ENCODE peak calls at places on chromosomes 16 and 17, in eight cellular contexts. One of them, this sample, is unnamed.

GRCh38 chr17:7438050-7438614 is 1.2 kb upstream of the FGF11 start:
- DNase-seq in heart left ventricle: peak; percentile 80
- DNase-seq in breast epithelium: peak; percentile 74
- DNase-seq in Peyer's patch: peak; percentile 68
- DNase-seq in esophagus muscularis mucosa: no peak
- DNase-seq in A549: no peak
- DNase-seq in lung: peak; percentile 69
- DNase-seq in gastrocnemius medialis: peak; percentile 54
- DNase-seq in this sample: peak; percentile 84

GRCh38 chr16:60203525-60204124 is 1469.5 kb upstream of the GOT2 start:
- DNase-seq in heart left ventricle: no peak
- DNase-seq in breast epithelium: no peak
- DNase-seq in Peyer's patch: no peak
- DNase-seq in esophagus muscularis mucosa: no peak
- DNase-seq in A549: peak; percentile 22
- DNase-seq in lung: no peak
- DNase-seq in gastrocnemius medialis: no peak
- DNase-seq in this sample: no peak

GRCh38 chr17:47204722-47205418 is 4.3 kb upstream of the MYL4 start:
- DNase-seq in heart left ventricle: peak; percentile 61
- DNase-seq in breast epithelium: no peak
- DNase-seq in Peyer's patch: no peak
- DNase-seq in esophagus muscularis mucosa: no peak
- DNase-seq in A549: no peak
- DNase-seq in lung: no peak
- DNase-seq in gastrocnemius medialis: no peak
- DNase-seq in this sample: no peak

GRCh38 chr17:75740215-75740614 is 19.0 kb downstream of the ITGB4 start:
- DNase-seq in heart left ventricle: no peak
- DNase-seq in breast epithelium: no peak
- DNase-seq in Peyer's patch: no peak
- DNase-seq in esophagus muscularis mucosa: no peak
- DNase-seq in A549: no peak
- DNase-seq in lung: no peak
- DNase-seq in gastrocnemius medialis: no peak
- DNase-seq in this sample: no peak

GRCh38 chr17:27321372-27321771 is 27.5 kb downstream of the WSB1 start:
- DNase-seq in heart left ventricle: no peak
- DNase-seq in breast epithelium: no peak
- DNase-seq in Peyer's patch: no peak
- DNase-seq in esophagus muscularis mucosa: peak; percentile 39
- DNase-seq in A549: no peak
- DNase-seq in lung: no peak
- DNase-seq in gastrocnemius medialis: no peak
- DNase-seq in this sample: no peak

GRCh38 chr17:27518048-27518447 is 61.8 kb downstream of the KSR1 start:
- DNase-seq in heart left ventricle: no peak
- DNase-seq in breast epithelium: no peak
- DNase-seq in Peyer's patch: no peak
- DNase-seq in esophagus muscularis mucosa: no peak
- DNase-seq in A549: no peak
- DNase-seq in lung: no peak
- DNase-seq in gastrocnemius medialis: no peak
- DNase-seq in this sample: no peak

GRCh38 chr17:17516315-17516930 is 20.2 kb upstream of the RASD1 start:
- DNase-seq in heart left ventricle: no peak
- DNase-seq in breast epithelium: no peak
- DNase-seq in Peyer's patch: no peak
- DNase-seq in esophagus muscularis mucosa: no peak
- DNase-seq in A549: no peak
- DNase-seq in lung: no peak
- DNase-seq in gastrocnemius medialis: no peak
- DNase-seq in this sample: no peak

GRCh38 chr17:82553210-82553930 is 33.8 kb downstream of the FOXK2 start:
- DNase-seq in heart left ventricle: no peak
- DNase-seq in breast epithelium: no peak
- DNase-seq in Peyer's patch: no peak
- DNase-seq in esophagus muscularis mucosa: no peak
- DNase-seq in A549: no peak
- DNase-seq in lung: no peak
- DNase-seq in gastrocnemius medialis: no peak
- DNase-seq in this sample: no peak

GRCh38 chr16:1610841-1611653 is 825 bp downstream of the IFT140 start:
- DNase-seq in heart left ventricle: no peak
- DNase-seq in breast epithelium: peak; percentile 30
- DNase-seq in Peyer's patch: no peak
- DNase-seq in esophagus muscularis mucosa: no peak
- DNase-seq in A549: no peak
- DNase-seq in lung: no peak
- DNase-seq in gastrocnemius medialis: no peak
- DNase-seq in this sample: no peak

GRCh38 chr16:24670623-24671454 is 58.6 kb upstream of the TNRC6A start:
- DNase-seq in heart left ventricle: peak; percentile 77
- DNase-seq in breast epithelium: no peak
- DNase-seq in Peyer's patch: no peak
- DNase-seq in esophagus muscularis mucosa: peak; percentile 93
- DNase-seq in A549: peak; percentile 82
- DNase-seq in lung: peak; percentile 40
- DNase-seq in gastrocnemius medialis: peak; percentile 6
- DNase-seq in this sample: peak; percentile 90

GRCh38 chr17:67132366-67132765 is 88.0 kb downstream of the CACNG1 start:
- DNase-seq in heart left ventricle: no peak
- DNase-seq in breast epithelium: no peak
- DNase-seq in Peyer's patch: no peak
- DNase-seq in esophagus muscularis mucosa: no peak
- DNase-seq in A549: no peak
- DNase-seq in lung: no peak
- DNase-seq in gastrocnemius medialis: no peak
- DNase-seq in this sample: no peak

GRCh38 chr16:47110939-47111338 is 32.8 kb downstream of the NETO2 start:
- DNase-seq in heart left ventricle: no peak
- DNase-seq in breast epithelium: no peak
- DNase-seq in Peyer's patch: no peak
- DNase-seq in esophagus muscularis mucosa: no peak
- DNase-seq in A549: peak; percentile 23
- DNase-seq in lung: no peak
- DNase-seq in gastrocnemius medialis: no peak
- DNase-seq in this sample: no peak

GRCh38 chr16:81717662-81718189 is 61.4 kb upstream of the PLCG2 start:
- DNase-seq in heart left ventricle: no peak
- DNase-seq in breast epithelium: no peak
- DNase-seq in Peyer's patch: no peak
- DNase-seq in esophagus muscularis mucosa: no peak
- DNase-seq in A549: peak; percentile 56
- DNase-seq in lung: no peak
- DNase-seq in gastrocnemius medialis: no peak
- DNase-seq in this sample: no peak

GRCh38 chr16:66958857-66959644 is 2.0 kb upstream of the CES3 start:
- DNase-seq in heart left ventricle: peak; percentile 9
- DNase-seq in breast epithelium: no peak
- DNase-seq in Peyer's patch: peak; percentile 25
- DNase-seq in esophagus muscularis mucosa: no peak
- DNase-seq in A549: no peak
- DNase-seq in lung: no peak
- DNase-seq in gastrocnemius medialis: no peak
- DNase-seq in this sample: no peak

GRCh38 chr16:66961065-66961744 is at the start of gene CES3:
- DNase-seq in heart left ventricle: no peak
- DNase-seq in breast epithelium: no peak
- DNase-seq in Peyer's patch: peak; percentile 89
- DNase-seq in esophagus muscularis mucosa: no peak
- DNase-seq in A549: peak; percentile 85
- DNase-seq in lung: peak; percentile 64
- DNase-seq in gastrocnemius medialis: no peak
- DNase-seq in this sample: no peak

GRCh38 chr16:66959645-66960177 is 1.4 kb upstream of the CES3 start:
- DNase-seq in heart left ventricle: peak; percentile 57
- DNase-seq in breast epithelium: no peak
- DNase-seq in Peyer's patch: no peak
- DNase-seq in esophagus muscularis mucosa: no peak
- DNase-seq in A549: no peak
- DNase-seq in lung: no peak
- DNase-seq in gastrocnemius medialis: peak; percentile 20
- DNase-seq in this sample: peak; percentile 67

GRCh38 chr16:66964049-66964448 is 3.0 kb downstream of the CES3 start:
- DNase-seq in heart left ventricle: no peak
- DNase-seq in breast epithelium: no peak
- DNase-seq in Peyer's patch: no peak
- DNase-seq in esophagus muscularis mucosa: no peak
- DNase-seq in A549: no peak
- DNase-seq in lung: no peak
- DNase-seq in gastrocnemius medialis: no peak
- DNase-seq in this sample: no peak

GRCh38 chr16:66960270-66960669 is 796 bp upstream of the CES3 start:
- DNase-seq in heart left ventricle: no peak
- DNase-seq in breast epithelium: no peak
- DNase-seq in Peyer's patch: no peak
- DNase-seq in esophagus muscularis mucosa: no peak
- DNase-seq in A549: no peak
- DNase-seq in lung: no peak
- DNase-seq in gastrocnemius medialis: no peak
- DNase-seq in this sample: no peak
- H3K4me1 ChIP-seq in heart left ventricle: no peaks in the 10 kb centered on the region
- H3K4me1 ChIP-seq in breast epithelium: no peaks in the 10 kb centered on the region
- H3K4me1 ChIP-seq in Peyer's patch: no peaks in the 10 kb centered on the region
- H3K4me1 ChIP-seq in esophagus muscularis mucosa: no peaks in the 10 kb centered on the region
- H3K4me1 ChIP-seq in A549: no peaks in the 10 kb centered on the region
- H3K4me1 ChIP-seq in lung: peaks cover 7% of the 10 kb centered on the region
- H3K4me1 ChIP-seq in gastrocnemius medialis: peaks cover 21% of the 10 kb centered on the region
- H3K4me1 ChIP-seq in this sample: no peaks in the 10 kb centered on the region

GRCh38 chr17:81346090-81346907 is 49.0 kb upstream of the BAHCC1 start:
- DNase-seq in heart left ventricle: peak; percentile 99
- DNase-seq in breast epithelium: peak; percentile 99
- DNase-seq in Peyer's patch: peak; percentile 100
- DNase-seq in esophagus muscularis mucosa: peak; percentile 100
- DNase-seq in A549: peak; percentile 97
- DNase-seq in lung: peak; percentile 99
- DNase-seq in gastrocnemius medialis: peak; percentile 98
- DNase-seq in this sample: peak; percentile 99
- H3K4me3 ChIP-seq in heart left ventricle: peak overlapping the region; percentile 82
- H3K4me3 ChIP-seq in breast epithelium: peak overlapping the region; percentile 81
- H3K4me3 ChIP-seq in Peyer's patch: peak overlapping the region; percentile 89
- H3K4me3 ChIP-seq in esophagus muscularis mucosa: peak overlapping the region; percentile 72
- H3K4me3 ChIP-seq in A549: peak overlapping the region; percentile 72
- H3K4me3 ChIP-seq in lung: peak overlapping the region; percentile 10
- H3K4me3 ChIP-seq in gastrocnemius medialis: peak overlapping the region; percentile 70
- H3K4me3 ChIP-seq in this sample: no peak overlapping the region

GRCh38 chr16:67846063-67846319 is 742 bp upstream of the NUTF2 start:
- DNase-seq in heart left ventricle: no peak
- DNase-seq in breast epithelium: no peak
- DNase-seq in Peyer's patch: no peak
- DNase-seq in esophagus muscularis mucosa: no peak
- DNase-seq in A549: no peak
- DNase-seq in lung: no peak
- DNase-seq in gastrocnemius medialis: no peak
- DNase-seq in this sample: no peak
- H3K4me1 ChIP-seq in heart left ventricle: peaks cover 46% of the 10 kb centered on the region
- H3K4me1 ChIP-seq in breast epithelium: peaks cover 21% of the 10 kb centered on the region
- H3K4me1 ChIP-seq in Peyer's patch: peaks cover 41% of the 10 kb centered on the region
- H3K4me1 ChIP-seq in esophagus muscularis mucosa: peaks cover 65% of the 10 kb centered on the region
- H3K4me1 ChIP-seq in A549: peaks cover 40% of the 10 kb centered on the region
- H3K4me1 ChIP-seq in lung: peaks cover 20% of the 10 kb centered on the region
- H3K4me1 ChIP-seq in gastrocnemius medialis: peaks cover 51% of the 10 kb centered on the region
- H3K4me1 ChIP-seq in this sample: peaks cover 5% of the 10 kb centered on the region

GRCh38 chr17:21843951-21844590 is 151.7 kb downstream of the KCNJ18 start:
- DNase-seq in heart left ventricle: no peak
- DNase-seq in breast epithelium: no peak
- DNase-seq in Peyer's patch: no peak
- DNase-seq in esophagus muscularis mucosa: no peak
- DNase-seq in A549: no peak
- DNase-seq in lung: no peak
- DNase-seq in gastrocnemius medialis: no peak
- DNase-seq in this sample: no peak

GRCh38 chr17:21841839-21842238 is 149.5 kb downstream of the KCNJ18 start:
- DNase-seq in heart left ventricle: no peak
- DNase-seq in breast epithelium: no peak
- DNase-seq in Peyer's patch: no peak
- DNase-seq in esophagus muscularis mucosa: no peak
- DNase-seq in A549: no peak
- DNase-seq in lung: no peak
- DNase-seq in gastrocnemius medialis: no peak
- DNase-seq in this sample: no peak

GRCh38 chr17:21843318-21843865 is 151.1 kb downstream of the KCNJ18 start:
- DNase-seq in heart left ventricle: no peak
- DNase-seq in breast epithelium: no peak
- DNase-seq in Peyer's patch: no peak
- DNase-seq in esophagus muscularis mucosa: no peak
- DNase-seq in A549: no peak
- DNase-seq in lung: no peak
- DNase-seq in gastrocnemius medialis: no peak
- DNase-seq in this sample: no peak

GRCh38 chr17:21842332-21843317 is 150.3 kb downstream of the KCNJ18 start:
- DNase-seq in heart left ventricle: no peak
- DNase-seq in breast epithelium: no peak
- DNase-seq in Peyer's patch: no peak
- DNase-seq in esophagus muscularis mucosa: no peak
- DNase-seq in A549: no peak
- DNase-seq in lung: no peak
- DNase-seq in gastrocnemius medialis: no peak
- DNase-seq in this sample: peak; percentile 75
- H3K4me3 ChIP-seq in heart left ventricle: no peak overlapping the region
- H3K4me3 ChIP-seq in breast epithelium: peak overlapping the region; percentile 31
- H3K4me3 ChIP-seq in Peyer's patch: no peak overlapping the region
- H3K4me3 ChIP-seq in esophagus muscularis mucosa: peak overlapping the region; percentile 10
- H3K4me3 ChIP-seq in A549: peak overlapping the region; percentile 33
- H3K4me3 ChIP-seq in lung: no peak overlapping the region
- H3K4me3 ChIP-seq in gastrocnemius medialis: no peak overlapping the region
- H3K4me3 ChIP-seq in this sample: peak overlapping the region; percentile 28

GRCh38 chr17:21399476-21400203 is 23.5 kb downstream of the KCNJ12 start:
- DNase-seq in heart left ventricle: no peak
- DNase-seq in breast epithelium: no peak
- DNase-seq in Peyer's patch: no peak
- DNase-seq in esophagus muscularis mucosa: no peak
- DNase-seq in A549: no peak
- DNase-seq in lung: no peak
- DNase-seq in gastrocnemius medialis: no peak
- DNase-seq in this sample: no peak
- H3K4me1 ChIP-seq in heart left ventricle: peaks cover 11% of the 10 kb centered on the region
- H3K4me1 ChIP-seq in breast epithelium: no peaks in the 10 kb centered on the region
- H3K4me1 ChIP-seq in Peyer's patch: no peaks in the 10 kb centered on the region
- H3K4me1 ChIP-seq in esophagus muscularis mucosa: peaks cover 26% of the 10 kb centered on the region
- H3K4me1 ChIP-seq in A549: peaks cover 16% of the 10 kb centered on the region
- H3K4me1 ChIP-seq in lung: no peaks in the 10 kb centered on the region
- H3K4me1 ChIP-seq in gastrocnemius medialis: peaks cover 6% of the 10 kb centered on the region
- H3K4me1 ChIP-seq in this sample: no peaks in the 10 kb centered on the region

GRCh38 chr16:89582614-89583196 is 7.1 kb downstream of the CPNE7 start:
- DNase-seq in heart left ventricle: no peak
- DNase-seq in breast epithelium: no peak
- DNase-seq in Peyer's patch: no peak
- DNase-seq in esophagus muscularis mucosa: no peak
- DNase-seq in A549: no peak
- DNase-seq in lung: no peak
- DNase-seq in gastrocnemius medialis: no peak
- DNase-seq in this sample: no peak
- H3K4me3 ChIP-seq in heart left ventricle: no peak overlapping the region
- H3K4me3 ChIP-seq in breast epithelium: no peak overlapping the region
- H3K4me3 ChIP-seq in Peyer's patch: no peak overlapping the region
- H3K4me3 ChIP-seq in esophagus muscularis mucosa: no peak overlapping the region
- H3K4me3 ChIP-seq in A549: no peak overlapping the region
- H3K4me3 ChIP-seq in lung: no peak overlapping the region
- H3K4me3 ChIP-seq in gastrocnemius medialis: no peak overlapping the region
- H3K4me3 ChIP-seq in this sample: no peak overlapping the region

DNA sequence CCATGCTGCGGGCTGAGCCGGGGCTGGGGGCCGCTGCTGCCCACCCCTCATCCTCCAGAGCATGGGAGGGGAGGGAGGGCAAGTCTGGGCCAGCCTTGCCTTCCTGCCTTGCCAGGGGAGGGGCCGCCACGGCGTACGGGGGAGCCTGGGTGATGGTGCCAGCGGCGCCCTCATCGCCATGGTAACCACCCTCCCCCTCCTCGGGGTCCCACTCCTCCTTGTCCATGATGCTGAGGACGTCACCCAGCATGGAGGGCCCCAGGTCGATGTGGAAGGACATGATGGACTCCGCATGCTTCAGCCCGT is 23.9 kb upstream of the CPSF4L start:
- DNase-seq in heart left ventricle: no peak
- DNase-seq in breast epithelium: no peak
- DNase-seq in Peyer's patch: no peak
- DNase-seq in esophagus muscularis mucosa: no peak
- DNase-seq in A549: no peak
- DNase-seq in lung: no peak
- DNase-seq in gastrocnemius medialis: no peak
- DNase-seq in this sample: no peak
- H3K4me1 ChIP-seq in heart left ventricle: peaks cover 56% of the 10 kb centered on the region
- H3K4me1 ChIP-seq in breast epithelium: peaks cover 19% of the 10 kb centered on the region
- H3K4me1 ChIP-seq in Peyer's patch: no peaks in the 10 kb centered on the region
- H3K4me1 ChIP-seq in esophagus muscularis mucosa: peaks cover 80% of the 10 kb centered on the region
- H3K4me1 ChIP-seq in A549: peaks cover 47% of the 10 kb centered on the region
- H3K4me1 ChIP-seq in lung: peaks cover 41% of the 10 kb centered on the region
- H3K4me1 ChIP-seq in gastrocnemius medialis: peaks cover 40% of the 10 kb centered on the region
- H3K4me1 ChIP-seq in this sample: no peaks in the 10 kb centered on the region

This sample was measured in aorta.